ENCODE peak calls at places on chromosomes 13 and 19, in five cellular contexts. One of them, this sample, is unnamed.

GRCh38 chr13:23743269-23743668 is 145.9 kb downstream of the MIPEP start:
- DNase-seq in stomach: no peak
- DNase-seq in H1: no peak
- DNase-seq in left ventricle myocardium inferior: no peak
- DNase-seq in aorta: no peak
- DNase-seq in this sample: no peak

GRCh38 chr19:37959665-37960114 is 52.7 kb downstream of the SIPA1L3 start:
- DNase-seq in aorta: no peak
- DNase-seq in left ventricle myocardium inferior: no peak
- DNase-seq in stomach: no peak
- DNase-seq in H1: no peak
- DNase-seq in this sample: no peak

GRCh38 chr19:45471866-45472556 is 4.2 kb downstream of the FOSB start:
- DNase-seq in left ventricle myocardium inferior: no peak
- DNase-seq in stomach: no peak
- DNase-seq in aorta: no peak
- DNase-seq in H1: no peak
- DNase-seq in this sample: no peak

GRCh38 chr13:74217816-74218215 is 83.6 kb upstream of the KLF12 start:
- DNase-seq in stomach: no peak
- DNase-seq in H1: no peak
- DNase-seq in aorta: no peak
- DNase-seq in left ventricle myocardium inferior: no peak
- DNase-seq in this sample: no peak

GRCh38 chr13:43725460-43725859 is 61.3 kb downstream of the ENOX1 start:
- DNase-seq in H1: no peak
- DNase-seq in left ventricle myocardium inferior: no peak
- DNase-seq in stomach: no peak
- DNase-seq in aorta: no peak
- DNase-seq in this sample: no peak

GRCh38 chr19:39670998-39671397 is 15.3 kb downstream of the LGALS16 start:
- DNase-seq in H1: no peak
- DNase-seq in stomach: no peak
- DNase-seq in left ventricle myocardium inferior: no peak
- DNase-seq in aorta: no peak
- DNase-seq in this sample: no peak

GRCh38 chr19:4967738-4968461 is 1.0 kb upstream of the KDM4B start:
- DNase-seq in H1: no peak
- DNase-seq in stomach: no peak
- DNase-seq in left ventricle myocardium inferior: no peak
- DNase-seq in aorta: no peak
- DNase-seq in this sample: no peak

GRCh38 chr13:25301347-25302113 is at the start of gene NUP58:
- DNase-seq in H1: peak; percentile 85
- DNase-seq in stomach: peak; percentile 96
- DNase-seq in aorta: peak; percentile 98
- DNase-seq in left ventricle myocardium inferior: peak; percentile 96
- DNase-seq in this sample: peak; percentile 94

GRCh38 chr13:39379118-39379517 is 223.9 kb downstream of the LHFPL6 start:
- DNase-seq in aorta: no peak
- DNase-seq in H1: no peak
- DNase-seq in left ventricle myocardium inferior: no peak
- DNase-seq in stomach: no peak
- DNase-seq in this sample: no peak

GRCh38 chr13:72864142-72865035 is 82.5 kb downstream of the PIBF1 start:
- DNase-seq in left ventricle myocardium inferior: no peak
- DNase-seq in H1: no peak
- DNase-seq in aorta: no peak
- DNase-seq in stomach: no peak
- DNase-seq in this sample: no peak

GRCh38 chr19:45403781-45404556 is 900 bp downstream of the PPP1R13L start:
- DNase-seq in stomach: peak; percentile 73
- DNase-seq in aorta: peak; percentile 86
- DNase-seq in left ventricle myocardium inferior: peak; percentile 75
- DNase-seq in H1: peak; percentile 97
- DNase-seq in this sample: peak; percentile 49

GRCh38 chr13:27295096-27295495 is 24.5 kb downstream of the RASL11A start:
- DNase-seq in left ventricle myocardium inferior: no peak
- DNase-seq in stomach: no peak
- DNase-seq in aorta: no peak
- DNase-seq in H1: no peak
- DNase-seq in this sample: no peak

GRCh38 chr13:50468849-50469669 is 374.4 kb downstream of the DLEU7 start:
- DNase-seq in left ventricle myocardium inferior: no peak
- DNase-seq in H1: no peak
- DNase-seq in stomach: no peak
- DNase-seq in aorta: no peak
- DNase-seq in this sample: no peak

GRCh38 chr13:19864018-19864338 is 529 bp upstream of the ZMYM5 start:
- DNase-seq in aorta: peak; percentile 91
- DNase-seq in left ventricle myocardium inferior: peak; percentile 77
- DNase-seq in stomach: peak; percentile 63
- DNase-seq in H1: no peak
- DNase-seq in this sample: peak; percentile 74

GRCh38 chr13:109844396-109844795 is 58.0 kb upstream of the IRS2 start:
- DNase-seq in aorta: no peak
- DNase-seq in stomach: peak; percentile 64
- DNase-seq in H1: no peak
- DNase-seq in left ventricle myocardium inferior: no peak
- DNase-seq in this sample: no peak

GRCh38 chr19:4543444-4543843 is 3.6 kb upstream of the LRG1 start:
- DNase-seq in left ventricle myocardium inferior: no peak
- DNase-seq in stomach: no peak
- DNase-seq in H1: no peak
- DNase-seq in aorta: no peak
- DNase-seq in this sample: no peak

GRCh38 chr19:52734340-52734892 is 428 bp downstream of the ZNF611 start:
- DNase-seq in left ventricle myocardium inferior: peak; percentile 24
- DNase-seq in aorta: peak; percentile 77
- DNase-seq in stomach: peak; percentile 25
- DNase-seq in H1: no peak
- DNase-seq in this sample: peak; percentile 24

GRCh38 chr19:33860691-33861090 is 64.0 kb downstream of the KCTD15 start:
- DNase-seq in stomach: no peak
- DNase-seq in aorta: no peak
- DNase-seq in left ventricle myocardium inferior: no peak
- DNase-seq in H1: no peak
- DNase-seq in this sample: no peak

GRCh38 chr19:40745402-40745780 is 4.9 kb downstream of the ACTMAP start:
- DNase-seq in H1: no peak
- DNase-seq in aorta: no peak
- DNase-seq in stomach: no peak
- DNase-seq in left ventricle myocardium inferior: no peak
- DNase-seq in this sample: no peak

GRCh38 chr13:71831716-71832115 is 35.3 kb downstream of the DACH1 start:
- DNase-seq in left ventricle myocardium inferior: no peak
- DNase-seq in aorta: no peak
- DNase-seq in stomach: no peak
- DNase-seq in H1: no peak
- DNase-seq in this sample: no peak

GRCh38 chr19:5292453-5292842 is 48.2 kb downstream of the PTPRS start:
- DNase-seq in aorta: no peak
- DNase-seq in H1: no peak
- DNase-seq in left ventricle myocardium inferior: no peak
- DNase-seq in stomach: peak; percentile 60
- DNase-seq in this sample: no peak

GRCh38 chr19:39916851-39917396 is 17.5 kb downstream of the FCGBP start:
- DNase-seq in stomach: no peak
- DNase-seq in aorta: no peak
- DNase-seq in left ventricle myocardium inferior: no peak
- DNase-seq in H1: no peak
- DNase-seq in this sample: no peak

GRCh38 chr13:24092108-24092507 is 68.4 kb upstream of the SPATA13 start:
- DNase-seq in stomach: no peak
- DNase-seq in aorta: no peak
- DNase-seq in left ventricle myocardium inferior: no peak
- DNase-seq in H1: no peak
- DNase-seq in this sample: no peak

GRCh38 chr13:57629391-57629804 is 2.1 kb upstream of the PCDH17 start:
- DNase-seq in left ventricle myocardium inferior: no peak
- DNase-seq in H1: no peak
- DNase-seq in aorta: peak; percentile 49
- DNase-seq in stomach: no peak
- DNase-seq in this sample: peak; percentile 30

GRCh38 chr19:19444694-19445155 is 39.2 kb downstream of the GATAD2A start:
- DNase-seq in aorta: no peak
- DNase-seq in stomach: peak; percentile 56
- DNase-seq in H1: no peak
- DNase-seq in left ventricle myocardium inferior: no peak
- DNase-seq in this sample: no peak

GRCh38 chr13:112791662-112792440 is 102.0 kb downstream of the ATP11A start:
- DNase-seq in H1: peak; percentile 45
- DNase-seq in left ventricle myocardium inferior: no peak
- DNase-seq in stomach: peak; percentile 23
- DNase-seq in aorta: no peak
- DNase-seq in this sample: no peak

GRCh38 chr13:40438999-40439797 is 227.2 kb downstream of the FOXO1 start:
- DNase-seq in left ventricle myocardium inferior: no peak
- DNase-seq in aorta: no peak
- DNase-seq in H1: no peak
- DNase-seq in stomach: no peak
- DNase-seq in this sample: no peak

GRCh38 chr13:26538363-26539317 is 18.8 kb upstream of the WASF3 start:
- DNase-seq in stomach: no peak
- DNase-seq in left ventricle myocardium inferior: no peak
- DNase-seq in aorta: no peak
- DNase-seq in H1: no peak
- DNase-seq in this sample: no peak

GRCh38 chr13:33560722-33561121 is 257.2 kb upstream of the RFC3 start:
- DNase-seq in H1: no peak
- DNase-seq in stomach: no peak
- DNase-seq in aorta: no peak
- DNase-seq in left ventricle myocardium inferior: no peak
- DNase-seq in this sample: no peak

GRCh38 chr19:6777434-6777833 is 4.9 kb downstream of the VAV1 start:
- DNase-seq in H1: no peak
- DNase-seq in stomach: no peak
- DNase-seq in left ventricle myocardium inferior: no peak
- DNase-seq in aorta: no peak
- DNase-seq in this sample: no peak

GRCh38 chr19:6779204-6779603 is 6.7 kb downstream of the VAV1 start:
- DNase-seq in aorta: no peak
- DNase-seq in stomach: no peak
- DNase-seq in left ventricle myocardium inferior: no peak
- DNase-seq in H1: no peak
- DNase-seq in this sample: no peak

GRCh38 chr19:6776999-6777398 is 4.5 kb downstream of the VAV1 start:
- DNase-seq in H1: no peak
- DNase-seq in left ventricle myocardium inferior: no peak
- DNase-seq in aorta: no peak
- DNase-seq in stomach: no peak
- DNase-seq in this sample: no peak

GRCh38 chr19:6774821-6775707 is 2.6 kb downstream of the VAV1 start:
- DNase-seq in stomach: no peak
- DNase-seq in left ventricle myocardium inferior: no peak
- DNase-seq in aorta: no peak
- DNase-seq in H1: no peak
- DNase-seq in this sample: no peak

GRCh38 chr19:6778386-6778785 is 5.9 kb downstream of the VAV1 start:
- DNase-seq in stomach: no peak
- DNase-seq in aorta: no peak
- DNase-seq in left ventricle myocardium inferior: no peak
- DNase-seq in H1: no peak
- DNase-seq in this sample: no peak
- H3K4me1 ChIP-seq in stomach: no peaks in the 10 kb centered on the region
- H3K4me1 ChIP-seq in aorta: no peaks in the 10 kb centered on the region
- H3K4me1 ChIP-seq in left ventricle myocardium inferior: peaks cover 4% of the 10 kb centered on the region
- H3K4me1 ChIP-seq in H1: no peaks in the 10 kb centered on the region
- H3K4me1 ChIP-seq in this sample: no peaks in the 10 kb centered on the region

GRCh38 chr13:114025432-114026127 is 51.7 kb upstream of the C13orf46 start:
- DNase-seq in aorta: peak; percentile 57
- DNase-seq in left ventricle myocardium inferior: no peak
- DNase-seq in H1: no peak
- DNase-seq in stomach: no peak
- DNase-seq in this sample: peak; percentile 65

GRCh38 chr13:114024603-114025431 is 50.9 kb upstream of the C13orf46 start:
- DNase-seq in H1: no peak
- DNase-seq in aorta: peak; percentile 75
- DNase-seq in left ventricle myocardium inferior: no peak
- DNase-seq in stomach: no peak
- DNase-seq in this sample: no peak

GRCh38 chr13:114022876-114023275 is 49.0 kb upstream of the C13orf46 start:
- DNase-seq in left ventricle myocardium inferior: no peak
- DNase-seq in stomach: no peak
- DNase-seq in H1: no peak
- DNase-seq in aorta: peak; percentile 42
- DNase-seq in this sample: no peak

GRCh38 chr13:114022309-114022669 is 48.4 kb upstream of the C13orf46 start:
- DNase-seq in left ventricle myocardium inferior: no peak
- DNase-seq in stomach: no peak
- DNase-seq in aorta: peak; percentile 31
- DNase-seq in H1: no peak
- DNase-seq in this sample: no peak

GRCh38 chr13:114023716-114024602 is 50.1 kb upstream of the C13orf46 start:
- DNase-seq in aorta: peak; percentile 73
- DNase-seq in left ventricle myocardium inferior: no peak
- DNase-seq in stomach: no peak
- DNase-seq in H1: no peak
- DNase-seq in this sample: no peak
- H3K4me1 ChIP-seq in aorta: no peaks in the 10 kb centered on the region
- H3K4me1 ChIP-seq in left ventricle myocardium inferior: peaks cover 24% of the 10 kb centered on the region
- H3K4me1 ChIP-seq in stomach: peaks cover 8% of the 10 kb centered on the region
- H3K4me1 ChIP-seq in H1: no peaks in the 10 kb centered on the region
- H3K4me1 ChIP-seq in this sample: peaks cover 7% of the 10 kb centered on the region

DNA sequence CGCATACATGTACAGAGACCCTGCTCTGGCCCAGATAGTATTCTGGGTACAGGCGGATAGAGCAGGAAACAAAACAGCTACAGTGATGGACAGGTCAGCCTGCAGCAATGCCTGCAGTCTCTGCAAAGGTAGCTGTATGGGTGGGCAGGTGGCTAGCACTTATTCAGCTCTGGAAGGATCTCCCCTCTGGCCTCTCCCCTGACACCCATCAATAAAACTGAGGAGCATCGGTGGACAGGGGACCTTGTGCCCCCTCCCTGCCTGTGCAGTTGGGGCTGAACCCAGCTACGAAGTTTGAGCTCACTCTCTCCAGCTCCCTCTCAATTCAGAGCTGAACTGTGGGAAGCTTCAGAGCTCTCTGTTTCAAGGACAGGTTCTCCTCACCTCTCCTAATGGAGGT is 1.6 kb downstream of the ALOX5AP start:
- DNase-seq in aorta: no peak
- DNase-seq in H1: no peak
- DNase-seq in stomach: no peak
- DNase-seq in left ventricle myocardium inferior: no peak
- DNase-seq in this sample: no peak
- H3K4me1 ChIP-seq in aorta: no peaks in the 10 kb centered on the region
- H3K4me1 ChIP-seq in H1: no peaks in the 10 kb centered on the region
- H3K4me1 ChIP-seq in stomach: peaks cover 8% of the 10 kb centered on the region
- H3K4me1 ChIP-seq in left ventricle myocardium inferior: no peaks in the 10 kb centered on the region
- H3K4me1 ChIP-seq in this sample: no peaks in the 10 kb centered on the region

DNA sequence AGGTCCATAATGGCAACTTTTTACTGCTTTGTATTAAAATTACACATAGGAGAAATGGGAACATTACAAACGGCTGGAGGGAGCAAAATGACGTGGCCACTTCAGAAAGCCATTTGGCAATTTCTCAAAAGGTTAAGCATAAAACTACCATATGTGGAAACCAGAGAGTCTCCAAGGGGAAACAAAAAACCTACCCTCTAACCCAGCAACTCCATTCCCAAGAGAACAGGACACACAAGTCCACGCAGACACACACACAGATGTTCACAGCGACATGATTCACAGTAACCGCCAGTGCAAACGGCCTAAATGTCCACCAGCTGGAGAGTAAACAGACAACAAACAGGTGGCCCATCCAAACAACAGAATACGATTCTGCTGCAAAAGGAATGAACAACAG is 37.3 kb downstream of the STK24 start:
- DNase-seq in aorta: no peak
- DNase-seq in stomach: no peak
- DNase-seq in H1: no peak
- DNase-seq in left ventricle myocardium inferior: no peak
- DNase-seq in this sample: no peak
- H3K4me1 ChIP-seq in aorta: no peaks in the 10 kb centered on the region
- H3K4me1 ChIP-seq in stomach: peaks cover 66% of the 10 kb centered on the region
- H3K4me1 ChIP-seq in H1: peaks cover 13% of the 10 kb centered on the region
- H3K4me1 ChIP-seq in left ventricle myocardium inferior: peaks cover 100% of the 10 kb centered on the region
- H3K4me1 ChIP-seq in this sample: peaks cover 17% of the 10 kb centered on the region

This sample was measured in BE2C.